ENCODE peak calls at places on chromosomes 12 and 14, in five cellular contexts. I is NCI-H774; Y is stimulated activated CD8-positive, alpha-beta memory T cell treated with anti-CD3 and anti-CD28 coated beads, Interleukin-4, amount 100 ng/mL, for 1 hour; U is cardiac muscle cell; R is EL. X is an unnamed sample.

GRCh38 chr12:93587601-93588000 is 15.1 kb downstream of the SOCS2 start:
- DNase-seq in I (no peak), Y (no peak), U (no peak), R (no peak), X (no peak)

GRCh38 chr12:31118347-31118830 is 44.7 kb downstream of the DDX11 start:
- DNase-seq in I (peak), U (no peak), Y (no peak), R (no peak), X (peak)

GRCh38 chr14:74683406-74683805 is 29.5 kb downstream of the AREL1 start:
- DNase-seq in R (no peak), U (no peak), Y (no peak), I (no peak), X (no peak)

GRCh38 chr12:69922999-69923398 is 98.0 kb downstream of the MYRFL start:
- DNase-seq in I (no peak), R (no peak), Y (no peak), U (no peak), X (no peak)

GRCh38 chr12:50246873-50247612 is 36.3 kb downstream of the LIMA1 start:
- DNase-seq in U (peak), I (no peak), Y (no peak), R (peak), X (no peak)

GRCh38 chr12:123390415-123391093 is 6.6 kb downstream of the KMT5A start:
- DNase-seq in U (no peak), Y (no peak), R (no peak), I (no peak), X (no peak)

GRCh38 chr12:6266431-6267006 is 44.0 kb upstream of the PLEKHG6 start:
- DNase-seq in R (no peak), I (peak), Y (no peak), U (no peak), X (no peak)

GRCh38 chr12:124677552-124678356 is 110.3 kb upstream of the NCOR2 start:
- DNase-seq in U (no peak), Y (no peak), R (no peak), I (no peak), X (no peak)

GRCh38 chr14:67738740-67739504 is 37.2 kb downstream of the RDH12 start:
- DNase-seq in Y (no peak), U (peak), R (peak), I (no peak), X (no peak)

GRCh38 chr14:101997429-101998336 is 33.3 kb downstream of the DYNC1H1 start:
- DNase-seq in Y (no peak), I (no peak), R (no peak), U (no peak), X (no peak)

GRCh38 chr14:68688872-68689371 is 103.9 kb downstream of the ZFP36L1 start:
- DNase-seq in I (no peak), R (peak), Y (no peak), U (peak), X (no peak)

GRCh38 chr14:100438678-100439592 is 115.8 kb downstream of the SLC25A47 start:
- DNase-seq in R (peak), U (peak), I (no peak), Y (no peak), X (no peak)

GRCh38 chr14:21868442-21869046 is 194.9 kb upstream of the OR4E1 start:
- DNase-seq in U (peak), R (peak), Y (peak), I (no peak), X (peak)

GRCh38 chr14:21268612-21269251 is 510 bp downstream of the HNRNPC start:
- DNase-seq in U (peak), R (peak), Y (no peak), I (peak), X (peak)

GRCh38 chr12:57621497-57622292 is 10.5 kb downstream of the ARHGEF25 start:
- DNase-seq in I (peak), Y (no peak), R (peak), U (peak), X (no peak)

GRCh38 chr12:94545937-94546771 is 86.5 kb upstream of the CEP83 start:
- DNase-seq in R (peak), I (peak), U (peak), Y (no peak), X (no peak)

GRCh38 chr12:52493172-52493571 is at the start of gene KRT6A:
- DNase-seq in R (no peak), Y (no peak), U (no peak), I (no peak), X (no peak)

GRCh38 chr12:112809684-112810083 is 18.1 kb downstream of the RPH3A start:
- DNase-seq in U (no peak), I (no peak), Y (no peak), R (no peak), X (no peak)